ENCODE peak calls at places on chromosomes 6 and 20, in four cellular contexts. K is effector memory CD4-positive, alpha-beta T cell; E is activated naive CD8-positive, alpha-beta T cell treated with anti-CD3 and anti-CD28 coated beads for 36 hours; X is mesenchymal stem cell. I is an unnamed sample.

GRCh38 chr20:31922588-31922987 is 29.3 kb downstream of the PDRG1 start:
- DNase-seq in K (no peak), E (no peak), X (no peak), I (no peak)

GRCh38 chr20:41027366-41027765 is 1.3 kb upstream of the TOP1 start:
- DNase-seq in K (no peak), E (no peak), X (no peak), I (no peak)

GRCh38 chr6:2961971-2962370 is 9.4 kb downstream of the SERPINB6 start:
- DNase-seq in K (no peak), E (no peak), X (no peak), I (no peak)

GRCh38 chr6:162856885-162857284 is 129.1 kb downstream of the PACRG start:
- DNase-seq in K (no peak), E (no peak), X (peak), I (peak)

GRCh38 chr6:87094576-87094975 is 330 bp downstream of the CGA start:
- DNase-seq in K (no peak), E (no peak), X (no peak), I (no peak)

GRCh38 chr6:161353208-161353613 is 79.3 kb upstream of the AGPAT4 start:
- DNase-seq in K (no peak), E (no peak), X (peak), I (peak)

GRCh38 chr6:41092421-41093140 is 19.8 kb downstream of the NFYA start:
- DNase-seq in K (no peak), E (no peak), X (peak), I (no peak)

GRCh38 chr6:43396408-43397149 is 27.1 kb upstream of the ZNF318 start:
- DNase-seq in K (no peak), E (no peak), X (no peak), I (no peak)

GRCh38 chr6:10518461-10519216 is 2.5 kb upstream of the GCNT2 start:
- DNase-seq in K (no peak), E (no peak), X (peak), I (no peak)

GRCh38 chr6:75283907-75284284 is 696 bp downstream of the TMEM30A start:
- DNase-seq in K (no peak), E (no peak), X (no peak), I (no peak)

GRCh38 chr6:118668761-118669411 is 17.5 kb upstream of the CEP85L start:
- DNase-seq in K (no peak), E (no peak), X (peak), I (no peak)

GRCh38 chr6:68473433-68474210 is 161.5 kb upstream of the ADGRB3 start:
- DNase-seq in K (no peak), E (no peak), X (no peak), I (no peak)

GRCh38 chr6:133837801-133838349 is 51.0 kb upstream of the TCF21 start:
- DNase-seq in K (no peak), E (peak), X (peak), I (no peak)

GRCh38 chr20:14477125-14477524 is 139.7 kb upstream of the FLRT3 start:
- DNase-seq in K (no peak), E (no peak), X (peak), I (no peak)

GRCh38 chr6:158387036-158387435 is 74.8 kb downstream of the TULP4 start:
- DNase-seq in K (no peak), E (no peak), X (no peak), I (no peak)

GRCh38 chr6:96542702-96543101 is 20.2 kb upstream of the FHL5 start:
- DNase-seq in K (no peak), E (no peak), X (peak), I (no peak)

GRCh38 chr6:26103141-26103769 is 16.0 kb downstream of the HFE start:
- DNase-seq in K (no peak), E (no peak), X (peak), I (no peak)

GRCh38 chr20:38751360-38751976 is 3.2 kb downstream of the ACTR5 start:
- DNase-seq in K (no peak), E (no peak), X (peak), I (no peak)

GRCh38 chr6:157646012-157646411 is 177.0 kb upstream of the SNX9 start:
- DNase-seq in K (no peak), E (no peak), X (no peak), I (no peak)

GRCh38 chr6:83439201-83439600 is 8.3 kb upstream of the ME1 start:
- DNase-seq in K (no peak), E (no peak), X (no peak), I (no peak)

GRCh38 chr20:22346716-22347115 is 237.7 kb downstream of the FOXA2 start:
- DNase-seq in K (no peak), E (no peak), X (no peak), I (no peak)

GRCh38 chr20:24662756-24663399 is 193.4 kb downstream of the SYNDIG1 start:
- DNase-seq in K (no peak), E (no peak), X (no peak), I (no peak)

GRCh38 chr6:131628726-131629125 is 684 bp upstream of the MED23 start:
- DNase-seq in K (no peak), E (no peak), X (peak), I (no peak)

GRCh38 chr20:40192083-40192482 is 497.0 kb downstream of the MAFB start:
- DNase-seq in K (no peak), E (no peak), X (no peak), I (no peak)

GRCh38 chr6:109139109-109139508 is 43.8 kb downstream of the CEP57L1 start:
- DNase-seq in K (no peak), E (no peak), X (no peak), I (no peak)

GRCh38 chr20:34190679-34191090 is 50.5 kb upstream of the ASIP start:
- DNase-seq in K (no peak), E (peak), X (peak), I (peak)

GRCh38 chr20:16125810-16126209 is 447.4 kb downstream of the KIF16B start:
- DNase-seq in K (no peak), E (no peak), X (no peak), I (no peak)

GRCh38 chr20:63536241-63536977 is 767 bp downstream of the PTK6 start:
- DNase-seq in K (no peak), E (no peak), X (peak), I (peak)

GRCh38 chr6:36907781-36908180 is 22.0 kb downstream of the C6orf89 start:
- DNase-seq in K (no peak), E (no peak), X (no peak), I (no peak)

GRCh38 chr6:56552212-56553130 is 90.2 kb downstream of the DST start:
- DNase-seq in K (no peak), E (no peak), X (peak), I (no peak)

GRCh38 chr6:156827382-156827781 is 50.2 kb downstream of the ARID1B start:
- DNase-seq in K (no peak), E (no peak), X (no peak), I (no peak)

GRCh38 chr6:44115866-44116265 is 11.4 kb downstream of the MRPL14 start:
- DNase-seq in K (no peak), E (no peak), X (no peak), I (no peak)

GRCh38 chr6:27593200-27593818 is 120.4 kb upstream of the ZNF184 start:
- DNase-seq in K (no peak), E (no peak), X (no peak), I (no peak)

GRCh38 chr20:4936851-4937412 is 64.4 kb downstream of the SLC23A2 start:
- DNase-seq in K (no peak), E (no peak), X (no peak), I (no peak)

GRCh38 chr6:55925292-55925691 is 49.9 kb upstream of the BMP5 start:
- DNase-seq in K (no peak), E (no peak), X (peak), I (no peak)

GRCh38 chr6:141824258-141824795 is 308.4 kb upstream of the GJE1 start:
- DNase-seq in K (no peak), E (no peak), X (no peak), I (no peak)

GRCh38 chr20:38110525-38111178 is 54.4 kb downstream of the TGM2 start:
- DNase-seq in K (no peak), E (no peak), X (no peak), I (no peak)

GRCh38 chr6:73774311-73774766 is 78.3 kb downstream of the CD109 start:
- DNase-seq in K (no peak), E (no peak), X (peak), I (no peak)